ENCODE peak calls at places on chromosomes 13 and 19, in nine cellular contexts. L, T, Z, F, P, I, U, N and O are unnamed samples.

GRCh38 chr13:50153401-50153800 is 138.2 kb downstream of the KCNRG start:
- DNase-seq in P (no peak), F (no peak), I (no peak), U (no peak), T (no peak), L (no peak), Z (no peak), N (no peak), O (no peak)

GRCh38 chr19:5880604-5881078 is 10.3 kb upstream of the FUT5 start:
- DNase-seq in T (peak), L (peak), F (peak), U (peak), N (peak), P (no peak), I (no peak), Z (no peak), O (no peak)

GRCh38 chr13:109301711-109302110 is 484.7 kb downstream of the IRS2 start:
- DNase-seq in P (no peak), U (no peak), L (no peak), I (no peak), F (no peak), T (no peak), Z (no peak), N (no peak), O (no peak)

GRCh38 chr13:89267734-89268133 is 1596.6 kb downstream of the SLITRK5 start:
- DNase-seq in N (peak), F (no peak), Z (no peak), T (no peak), U (no peak), L (no peak), I (no peak), P (no peak), O (no peak)

GRCh38 chr13:104773775-104774174 is 1707.6 kb upstream of the SLC10A2 start:
- DNase-seq in T (peak), Z (peak), I (no peak), F (peak), U (no peak), L (no peak), N (peak), P (no peak), O (no peak)

GRCh38 chr19:46746281-46746965 is at the start of gene STRN4:
- DNase-seq in N (no peak), F (peak), Z (peak), U (peak), P (no peak), T (no peak), I (peak), L (peak), O (peak)

GRCh38 chr13:26262156-26262555 is 8.2 kb downstream of the CDK8 start:
- DNase-seq in Z (no peak), N (peak), U (no peak), L (no peak), T (no peak), F (no peak), I (no peak), P (no peak), O (no peak)

GRCh38 chr19:27794444-27795042 is 1418.4 kb downstream of the UQCRFS1 start:
- DNase-seq in F (peak), T (peak), N (no peak), P (no peak), U (peak), I (no peak), Z (peak), L (peak), O (peak)

GRCh38 chr19:40663712-40664692 is 26.4 kb downstream of the NUMBL start:
- DNase-seq in N (peak), F (no peak), U (no peak), L (peak), P (no peak), I (no peak), T (no peak), Z (no peak), O (peak)

GRCh38 chr19:10230155-10230903 is 802 bp downstream of the S1PR2 start:
- DNase-seq in U (peak), L (peak), T (no peak), I (peak), F (peak), P (peak), Z (peak), N (no peak), O (peak)

GRCh38 chr19:10450853-10451609 is 30.7 kb downstream of the PDE4A start:
- DNase-seq in F (peak), P (no peak), L (peak), N (peak), U (peak), T (no peak), I (no peak), Z (peak), O (no peak)

GRCh38 chr13:25688524-25688923 is 316.8 kb downstream of the ATP8A2 start:
- DNase-seq in N (no peak), I (no peak), Z (no peak), L (no peak), U (no peak), T (no peak), F (no peak), P (no peak), O (no peak)

GRCh38 chr13:40664100-40665060 is 2.1 kb downstream of the FOXO1 start:
- DNase-seq in T (peak), Z (peak), P (peak), U (peak), N (peak), L (peak), I (peak), F (peak), O (peak)

GRCh38 chr13:111449041-111449440 is 128.6 kb downstream of the TEX29 start:
- DNase-seq in T (no peak), F (no peak), L (no peak), I (no peak), P (no peak), N (no peak), Z (no peak), U (no peak), O (no peak)

GRCh38 chr19:36182612-36183454 is 30.6 kb upstream of the COX7A1 start:
- DNase-seq in L (no peak), F (peak), I (no peak), T (no peak), P (no peak), Z (no peak), U (peak), N (no peak), O (no peak)

GRCh38 chr13:46491641-46492040 is 61.3 kb upstream of the LRCH1 start:
- DNase-seq in I (no peak), Z (no peak), P (no peak), F (no peak), U (no peak), T (no peak), N (peak), L (no peak), O (no peak)

GRCh38 chr19:2841858-2842574 is 741 bp downstream of the ZNF555 start:
- DNase-seq in Z (no peak), F (peak), I (no peak), P (no peak), U (peak), N (no peak), L (no peak), T (no peak), O (peak)

GRCh38 chr13:109336730-109337129 is 449.7 kb downstream of the IRS2 start:
- DNase-seq in U (no peak), I (no peak), T (no peak), L (no peak), P (no peak), Z (no peak), F (no peak), N (peak), O (no peak)

GRCh38 chr19:55494172-55494761 is 6.0 kb downstream of the SSC5D start:
- DNase-seq in F (no peak), I (no peak), U (no peak), P (peak), T (no peak), Z (no peak), N (peak), L (peak), O (no peak)

GRCh38 chr19:43780706-43781525 is at the start of gene KCNN4:
- DNase-seq in P (no peak), F (no peak), T (no peak), U (no peak), L (peak), I (peak), Z (no peak), N (peak), O (peak)

GRCh38 chr19:45340899-45341453 is 426 bp downstream of the KLC3 start:
- DNase-seq in L (no peak), Z (no peak), U (peak), N (no peak), I (no peak), P (no peak), T (no peak), F (peak), O (no peak)

GRCh38 chr13:70795484-70795883 is 687.2 kb upstream of the KLHL1 start:
- DNase-seq in U (no peak), N (no peak), L (no peak), T (peak), P (no peak), F (no peak), Z (no peak), I (no peak), O (no peak)

GRCh38 chr13:78121459-78122348 is 203.1 kb upstream of the EDNRB start:
- DNase-seq in I (peak), T (peak), F (peak), Z (peak), N (peak), P (peak), U (peak), L (no peak), O (peak)

GRCh38 chr13:41267106-41267505 is 3.7 kb upstream of the MTRF1 start:
- DNase-seq in U (no peak), L (no peak), Z (no peak), I (no peak), T (no peak), F (no peak), P (no peak), N (no peak), O (no peak)

GRCh38 chr19:34265221-34265650 is 10.9 kb downstream of the GARRE1 start:
- DNase-seq in F (peak), Z (no peak), P (no peak), I (no peak), T (no peak), N (peak), U (peak), L (peak), O (no peak)

GRCh38 chr19:16104722-16105121 is 7.0 kb upstream of the RAB8A start:
- DNase-seq in L (no peak), U (no peak), F (no peak), P (no peak), I (no peak), T (no peak), Z (no peak), N (no peak), O (no peak)

GRCh38 chr19:12884926-12885748 is 1.9 kb downstream of the KLF1 start:
- DNase-seq in T (peak), P (no peak), L (peak), U (peak), Z (peak), F (peak), N (peak), I (peak), O (peak)
- TF ChIP-seq CTCF in T (peak), P (peak), L (peak), U (peak), Z (peak), F (peak), N (peak), I (peak), O (peak)

DNA sequence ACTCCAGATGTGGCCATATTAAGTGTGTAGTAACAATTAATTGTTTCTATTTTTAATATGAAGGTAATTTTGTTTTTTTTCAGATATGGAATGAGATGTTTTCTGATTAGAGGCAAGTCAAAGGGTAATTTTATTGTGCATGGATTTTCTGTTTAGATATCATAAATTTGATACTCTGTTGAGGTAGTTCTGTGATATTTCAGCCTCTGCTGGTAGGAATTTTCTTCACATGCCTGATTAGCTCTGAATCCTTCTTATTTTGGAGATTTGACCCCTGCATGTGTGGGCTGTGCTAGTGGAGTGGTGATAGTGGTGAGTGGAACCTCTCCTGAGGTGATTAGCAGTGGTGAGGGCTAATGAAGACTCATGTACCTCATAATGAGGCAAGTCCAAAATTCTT is 301.4 kb downstream of the GPC5 start:
- DNase-seq in L (no peak), I (no peak), T (no peak), P (no peak), Z (no peak), U (no peak), N (no peak), F (no peak), O (no peak)
- TF ChIP-seq CTCF in L (no peak), I (no peak), T (no peak), P (no peak), Z (no peak), U (peak), N (no peak), F (no peak), O (no peak)

GRCh38 chr13:29105779-29106178 is 285.6 kb downstream of the MTUS2 start:
- DNase-seq in L (no peak), F (peak), P (no peak), T (no peak), U (peak), I (no peak), Z (no peak), N (peak), O (no peak)
- TF ChIP-seq CTCF in L (no peak), F (peak), P (no peak), T (no peak), U (peak), I (no peak), Z (peak), N (no peak), O (no peak)

GRCh38 chr13:106533940-106534843 is 1.3 kb downstream of the EFNB2 start:
- DNase-seq in Z (no peak), N (peak), P (peak), T (no peak), L (peak), U (peak), I (peak), F (peak), O (peak)
- TF ChIP-seq CTCF in Z (no peak), N (peak), P (no peak), T (no peak), L (no peak), U (no peak), I (no peak), F (no peak), O (no peak)

GRCh38 chr19:49216076-49216475 is 58.5 kb downstream of the TRPM4 start:
- DNase-seq in F (peak), I (no peak), U (no peak), N (peak), L (no peak), T (no peak), P (no peak), Z (peak), O (no peak)

GRCh38 chr19:49214701-49215100 is 57.1 kb downstream of the TRPM4 start:
- DNase-seq in Z (no peak), P (no peak), U (no peak), I (no peak), F (no peak), L (no peak), N (no peak), T (no peak), O (peak)

GRCh38 chr19:49210901-49211451 is 53.4 kb downstream of the TRPM4 start:
- DNase-seq in Z (no peak), P (no peak), N (no peak), U (no peak), T (no peak), L (no peak), F (peak), I (no peak), O (no peak)

GRCh38 chr19:49212302-49212701 is 54.7 kb downstream of the TRPM4 start:
- DNase-seq in I (no peak), U (no peak), N (peak), P (no peak), T (no peak), Z (peak), L (no peak), F (no peak), O (no peak)

DNA sequence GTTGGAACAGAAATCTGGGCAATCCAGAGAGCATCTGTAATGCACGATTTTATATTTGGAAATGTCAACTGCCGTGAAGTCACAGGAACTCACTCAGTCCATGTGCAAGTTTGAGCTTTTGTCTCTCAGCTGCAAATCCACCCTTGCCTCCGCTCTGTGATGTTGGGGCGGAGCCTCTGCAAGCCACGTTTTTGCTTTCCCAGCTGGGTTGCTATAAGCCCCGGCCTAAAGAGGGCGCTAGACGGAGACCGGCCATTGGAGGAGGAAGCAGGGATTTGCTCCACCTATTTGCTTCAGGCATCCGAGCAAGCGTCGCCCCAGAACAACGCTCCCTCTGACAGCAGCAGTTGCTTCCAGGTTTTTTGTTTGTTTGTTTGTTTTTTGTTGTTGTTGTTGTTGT is 56.2 kb downstream of the TRPM4 start:
- DNase-seq in P (no peak), F (peak), N (no peak), T (no peak), U (peak), Z (peak), L (no peak), I (no peak), O (no peak)
- TF ChIP-seq CTCF in P (no peak), F (peak), N (no peak), T (peak), U (peak), Z (peak), L (no peak), I (no peak), O (no peak)

DNA sequence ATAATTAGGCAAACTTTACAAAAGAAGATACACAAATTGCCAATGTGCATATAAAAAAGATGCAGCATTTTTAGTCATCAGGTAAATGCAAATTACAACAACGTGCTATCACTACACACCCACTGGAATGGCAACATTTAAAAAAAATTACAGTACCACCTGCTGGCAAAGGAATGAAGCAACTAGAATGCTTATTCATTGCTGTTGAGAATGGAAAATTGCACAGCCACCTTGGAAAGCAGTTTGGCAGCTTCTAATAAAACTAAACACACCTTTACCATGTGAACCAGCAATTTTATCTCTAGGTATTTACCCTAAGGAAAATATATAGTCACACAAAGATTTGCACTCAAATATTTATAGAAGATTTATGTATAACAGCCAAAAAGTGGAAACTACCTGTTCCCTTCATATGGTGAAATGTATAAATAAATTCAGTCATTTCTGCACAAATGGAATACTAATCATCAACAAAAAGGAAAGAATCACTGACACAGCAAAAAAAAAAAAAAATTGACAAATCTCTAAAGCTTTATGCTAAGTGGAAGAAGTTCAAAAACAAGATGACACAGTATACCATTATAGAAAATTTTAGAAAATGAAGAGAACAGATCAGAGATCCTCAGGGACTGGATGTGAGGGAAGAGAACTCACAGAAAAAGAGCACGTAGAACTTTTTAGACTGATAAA is 30.3 kb downstream of the OXGR1 start:
- DNase-seq in P (no peak), F (no peak), Z (no peak), I (no peak), U (no peak), L (no peak), N (peak), T (no peak), O (no peak)
- TF ChIP-seq CTCF in P (no peak), F (peak), Z (no peak), I (no peak), U (no peak), L (no peak), N (peak), T (no peak), O (no peak)

DNA sequence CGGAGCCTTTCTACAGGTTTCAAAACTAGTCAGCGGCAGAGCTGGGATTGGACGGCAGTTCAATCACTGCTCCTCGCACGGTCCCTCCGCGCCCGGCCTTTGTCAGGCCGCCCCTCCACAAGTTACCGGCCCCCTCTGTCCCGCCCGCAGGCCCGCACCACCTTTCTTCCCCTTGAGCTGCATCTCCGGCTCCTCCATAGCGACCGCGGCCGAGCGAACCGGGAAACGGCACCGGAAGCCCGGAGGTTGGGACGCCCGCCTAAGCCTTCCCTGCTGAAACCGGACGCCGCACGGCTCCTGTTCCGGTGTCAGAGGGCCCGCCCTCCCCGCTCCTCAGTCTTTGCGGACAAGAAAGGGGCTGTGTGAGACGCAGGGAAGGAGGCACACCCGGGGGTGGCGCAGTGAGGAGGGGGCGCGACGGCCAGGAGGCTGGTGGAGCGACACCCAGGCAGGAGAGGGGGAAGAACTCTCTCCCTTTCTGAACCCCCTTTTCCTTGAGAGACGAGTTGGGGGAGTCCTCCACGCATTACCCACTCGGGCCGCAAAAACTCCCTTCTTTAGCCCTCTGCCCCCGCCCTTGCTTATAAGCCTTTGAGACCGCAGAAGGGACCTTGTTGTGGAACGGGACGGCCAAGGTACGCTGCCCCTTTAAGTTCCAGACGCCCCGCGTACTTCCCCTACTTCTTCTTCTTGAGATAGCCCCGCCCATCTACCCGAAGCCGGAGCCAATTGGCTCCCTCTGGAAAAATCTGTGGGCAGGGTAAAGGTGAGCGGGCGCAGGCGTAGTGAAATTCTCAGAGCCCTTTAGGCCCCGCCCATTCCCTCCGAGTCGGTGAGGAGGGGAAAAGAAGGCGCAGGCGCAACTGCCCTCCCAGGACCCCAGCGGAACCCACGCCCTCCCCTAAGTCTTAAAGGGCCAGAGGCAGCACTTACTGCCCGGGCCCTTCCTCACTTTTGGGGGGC is at the start of the genes BORCS8 and RFXANK:
- DNase-seq in Z (peak), I (peak), L (peak), F (peak), N (peak), T (peak), P (peak), U (peak), O (peak)
- TF ChIP-seq CTCF in Z (no peak), I (no peak), L (peak), F (no peak), N (no peak), T (peak), P (peak), U (no peak), O (no peak)

GRCh38 chr13:53013113-53013512 is 15.5 kb upstream of the OLFM4 start:
- DNase-seq in L (no peak), P (no peak), N (no peak), U (no peak), F (no peak), Z (no peak), I (no peak), T (no peak), O (no peak)
- TF ChIP-seq CTCF in L (no peak), P (no peak), N (no peak), U (no peak), F (no peak), Z (no peak), I (no peak), T (no peak), O (no peak)